ENCODE peak calls at places on chromosomes 7 and 10, in eight cellular contexts. One of them, this sample, is unnamed.

GRCh38 chr7:114243019-114243507 is 171.6 kb upstream of the FOXP2 start:
- DNase-seq in progenitor cell of endocrine pancreas: no peak
- DNase-seq in left ventricle myocardium inferior: no peak
- DNase-seq in hepatocyte: peak
- DNase-seq in Calu3: peak
- DNase-seq in neural crest cell: no peak
- DNase-seq in astrocyte of the spinal cord: peak
- DNase-seq in prostate gland: no peak
- DNase-seq in this sample: no peak

GRCh38 chr7:130921391-130922180 is 187.6 kb upstream of the KLF14 start:
- DNase-seq in progenitor cell of endocrine pancreas: no peak
- DNase-seq in left ventricle myocardium inferior: peak
- DNase-seq in hepatocyte: no peak
- DNase-seq in Calu3: no peak
- DNase-seq in neural crest cell: peak
- DNase-seq in astrocyte of the spinal cord: peak
- DNase-seq in prostate gland: peak
- DNase-seq in this sample: no peak

GRCh38 chr10:114703377-114704125 is 45.5 kb upstream of the ABLIM1 start:
- DNase-seq in progenitor cell of endocrine pancreas: no peak
- DNase-seq in left ventricle myocardium inferior: no peak
- DNase-seq in hepatocyte: peak
- DNase-seq in Calu3: no peak
- DNase-seq in neural crest cell: peak
- DNase-seq in astrocyte of the spinal cord: peak
- DNase-seq in prostate gland: no peak
- DNase-seq in this sample: peak

GRCh38 chr10:45111509-45111908 is 110.8 kb downstream of the ZNF22 start:
- DNase-seq in progenitor cell of endocrine pancreas: no peak
- DNase-seq in left ventricle myocardium inferior: no peak
- DNase-seq in hepatocyte: no peak
- DNase-seq in Calu3: no peak
- DNase-seq in neural crest cell: no peak
- DNase-seq in astrocyte of the spinal cord: no peak
- DNase-seq in prostate gland: no peak
- DNase-seq in this sample: no peak

GRCh38 chr7:19930851-19931250 is 157.4 kb upstream of the TMEM196 start:
- DNase-seq in progenitor cell of endocrine pancreas: no peak
- DNase-seq in left ventricle myocardium inferior: no peak
- DNase-seq in hepatocyte: no peak
- DNase-seq in Calu3: no peak
- DNase-seq in neural crest cell: no peak
- DNase-seq in astrocyte of the spinal cord: no peak
- DNase-seq in prostate gland: no peak
- DNase-seq in this sample: no peak

GRCh38 chr10:46524471-46525176 is 31.8 kb downstream of the GPRIN2 start:
- DNase-seq in progenitor cell of endocrine pancreas: no peak
- DNase-seq in left ventricle myocardium inferior: peak
- DNase-seq in hepatocyte: no peak
- DNase-seq in Calu3: peak
- DNase-seq in neural crest cell: no peak
- DNase-seq in astrocyte of the spinal cord: peak
- DNase-seq in prostate gland: no peak
- DNase-seq in this sample: peak

GRCh38 chr7:139035588-139036353 is at the start of gene ZC3HAV1L:
- DNase-seq in progenitor cell of endocrine pancreas: peak
- DNase-seq in left ventricle myocardium inferior: peak
- DNase-seq in hepatocyte: peak
- DNase-seq in Calu3: peak
- DNase-seq in neural crest cell: no peak
- DNase-seq in astrocyte of the spinal cord: peak
- DNase-seq in prostate gland: peak
- DNase-seq in this sample: peak

GRCh38 chr7:92226981-92227380 is 18.7 kb downstream of the KRIT1 start:
- DNase-seq in progenitor cell of endocrine pancreas: no peak
- DNase-seq in left ventricle myocardium inferior: no peak
- DNase-seq in hepatocyte: no peak
- DNase-seq in Calu3: no peak
- DNase-seq in neural crest cell: no peak
- DNase-seq in astrocyte of the spinal cord: no peak
- DNase-seq in prostate gland: no peak
- DNase-seq in this sample: no peak

GRCh38 chr10:89207801-89208551 is 859 bp upstream of the CH25H start:
- DNase-seq in progenitor cell of endocrine pancreas: no peak
- DNase-seq in left ventricle myocardium inferior: peak
- DNase-seq in hepatocyte: peak
- DNase-seq in Calu3: peak
- DNase-seq in neural crest cell: peak
- DNase-seq in astrocyte of the spinal cord: peak
- DNase-seq in prostate gland: peak
- DNase-seq in this sample: peak

DNA sequence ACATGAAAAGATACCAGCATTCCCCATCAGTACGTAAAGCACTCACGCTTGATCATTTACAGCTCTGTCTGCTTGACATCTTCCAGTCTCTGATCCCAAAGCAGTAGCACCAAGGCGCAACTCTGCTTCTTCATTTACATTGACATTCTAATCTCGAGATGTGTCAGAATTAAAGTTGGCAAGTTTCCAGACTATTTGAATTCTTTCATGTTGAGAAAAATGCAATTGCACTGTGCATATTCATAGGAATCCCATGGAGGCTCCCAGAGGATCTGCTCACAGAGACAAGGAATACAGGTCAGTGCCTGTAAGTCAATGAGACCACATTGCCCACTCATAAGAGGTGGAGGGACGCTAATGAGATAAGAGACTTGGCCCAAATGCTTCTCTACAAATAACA is 184.0 kb downstream of the LRRN3 start:
- DNase-seq in progenitor cell of endocrine pancreas: no peak
- DNase-seq in left ventricle myocardium inferior: no peak
- DNase-seq in hepatocyte: peak
- DNase-seq in Calu3: no peak
- DNase-seq in neural crest cell: no peak
- DNase-seq in astrocyte of the spinal cord: peak
- DNase-seq in prostate gland: no peak
- DNase-seq in this sample: no peak
- TF ChIP-seq CTCF in progenitor cell of endocrine pancreas: no peak
- TF ChIP-seq CTCF in left ventricle myocardium inferior: no peak
- TF ChIP-seq CTCF in hepatocyte: no peak
- TF ChIP-seq CTCF in Calu3: no peak
- TF ChIP-seq CTCF in neural crest cell: no peak
- TF ChIP-seq CTCF in astrocyte of the spinal cord: no peak
- TF ChIP-seq CTCF in prostate gland: no peak
- TF ChIP-seq CTCF in this sample: no peak

GRCh38 chr10:129528376-129528978 is 61.4 kb downstream of the MGMT start:
- DNase-seq in progenitor cell of endocrine pancreas: no peak
- DNase-seq in left ventricle myocardium inferior: no peak
- DNase-seq in hepatocyte: no peak
- DNase-seq in Calu3: no peak
- DNase-seq in neural crest cell: no peak
- DNase-seq in astrocyte of the spinal cord: no peak
- DNase-seq in prostate gland: no peak
- DNase-seq in this sample: no peak
- TF ChIP-seq CTCF in progenitor cell of endocrine pancreas: no peak
- TF ChIP-seq CTCF in left ventricle myocardium inferior: no peak
- TF ChIP-seq CTCF in hepatocyte: no peak
- TF ChIP-seq CTCF in Calu3: no peak
- TF ChIP-seq CTCF in neural crest cell: no peak
- TF ChIP-seq CTCF in astrocyte of the spinal cord: no peak
- TF ChIP-seq CTCF in prostate gland: no peak
- TF ChIP-seq CTCF in this sample: no peak

GRCh38 chr7:16708496-16708895 is 45.1 kb upstream of the TSPAN13 start:
- DNase-seq in progenitor cell of endocrine pancreas: no peak
- DNase-seq in left ventricle myocardium inferior: no peak
- DNase-seq in hepatocyte: no peak
- DNase-seq in Calu3: no peak
- DNase-seq in neural crest cell: no peak
- DNase-seq in astrocyte of the spinal cord: no peak
- DNase-seq in prostate gland: no peak
- DNase-seq in this sample: no peak

GRCh38 chr7:16712916-16713315 is 40.6 kb upstream of the TSPAN13 start:
- DNase-seq in progenitor cell of endocrine pancreas: no peak
- DNase-seq in left ventricle myocardium inferior: no peak
- DNase-seq in hepatocyte: no peak
- DNase-seq in Calu3: no peak
- DNase-seq in neural crest cell: no peak
- DNase-seq in astrocyte of the spinal cord: peak
- DNase-seq in prostate gland: no peak
- DNase-seq in this sample: no peak

GRCh38 chr7:16711730-16712129 is 41.8 kb upstream of the TSPAN13 start:
- DNase-seq in progenitor cell of endocrine pancreas: no peak
- DNase-seq in left ventricle myocardium inferior: no peak
- DNase-seq in hepatocyte: no peak
- DNase-seq in Calu3: no peak
- DNase-seq in neural crest cell: no peak
- DNase-seq in astrocyte of the spinal cord: peak
- DNase-seq in prostate gland: no peak
- DNase-seq in this sample: no peak

GRCh38 chr7:16710641-16711040 is 42.9 kb upstream of the TSPAN13 start:
- DNase-seq in progenitor cell of endocrine pancreas: no peak
- DNase-seq in left ventricle myocardium inferior: no peak
- DNase-seq in hepatocyte: no peak
- DNase-seq in Calu3: no peak
- DNase-seq in neural crest cell: no peak
- DNase-seq in astrocyte of the spinal cord: no peak
- DNase-seq in prostate gland: no peak
- DNase-seq in this sample: no peak

GRCh38 chr7:16708980-16709379 is 44.6 kb upstream of the TSPAN13 start:
- DNase-seq in progenitor cell of endocrine pancreas: no peak
- DNase-seq in left ventricle myocardium inferior: no peak
- DNase-seq in hepatocyte: peak
- DNase-seq in Calu3: no peak
- DNase-seq in neural crest cell: no peak
- DNase-seq in astrocyte of the spinal cord: peak
- DNase-seq in prostate gland: no peak
- DNase-seq in this sample: no peak
- TF ChIP-seq CTCF in progenitor cell of endocrine pancreas: no peak
- TF ChIP-seq CTCF in left ventricle myocardium inferior: no peak
- TF ChIP-seq CTCF in hepatocyte: no peak
- TF ChIP-seq CTCF in Calu3: no peak
- TF ChIP-seq CTCF in neural crest cell: no peak
- TF ChIP-seq CTCF in astrocyte of the spinal cord: no peak
- TF ChIP-seq CTCF in prostate gland: no peak
- TF ChIP-seq CTCF in this sample: no peak

GRCh38 chr10:93074137-93074596 is 474 bp downstream of the CYP26A1 start:
- DNase-seq in progenitor cell of endocrine pancreas: no peak
- DNase-seq in left ventricle myocardium inferior: no peak
- DNase-seq in hepatocyte: no peak
- DNase-seq in Calu3: peak
- DNase-seq in neural crest cell: no peak
- DNase-seq in astrocyte of the spinal cord: no peak
- DNase-seq in prostate gland: peak
- DNase-seq in this sample: peak
- TF ChIP-seq CTCF in progenitor cell of endocrine pancreas: peak
- TF ChIP-seq CTCF in left ventricle myocardium inferior: peak
- TF ChIP-seq CTCF in hepatocyte: peak
- TF ChIP-seq CTCF in Calu3: peak
- TF ChIP-seq CTCF in neural crest cell: no peak
- TF ChIP-seq CTCF in astrocyte of the spinal cord: peak
- TF ChIP-seq CTCF in prostate gland: no peak
- TF ChIP-seq CTCF in this sample: no peak

GRCh38 chr10:106189254-106189653 is 975.3 kb downstream of the SORCS1 start:
- DNase-seq in progenitor cell of endocrine pancreas: peak
- DNase-seq in left ventricle myocardium inferior: no peak
- DNase-seq in hepatocyte: peak
- DNase-seq in Calu3: no peak
- DNase-seq in neural crest cell: peak
- DNase-seq in astrocyte of the spinal cord: peak
- DNase-seq in prostate gland: no peak
- DNase-seq in this sample: peak
- TF ChIP-seq CTCF in progenitor cell of endocrine pancreas: peak
- TF ChIP-seq CTCF in left ventricle myocardium inferior: peak
- TF ChIP-seq CTCF in hepatocyte: peak
- TF ChIP-seq CTCF in Calu3: no peak
- TF ChIP-seq CTCF in neural crest cell: peak
- TF ChIP-seq CTCF in astrocyte of the spinal cord: peak
- TF ChIP-seq CTCF in prostate gland: no peak
- TF ChIP-seq CTCF in this sample: peak